ENCODE peak calls at places on chromosome 18, in seven cellular contexts. One of them, this sample, is unnamed.

GRCh38 chr18:40582105-40582504 is 1372.9 kb upstream of the PIK3C3 start:
- DNase-seq in upper lobe of right lung: no peak
- DNase-seq in HL-60: no peak
- DNase-seq in HepG2: no peak
- DNase-seq in astrocyte of the spinal cord: no peak
- DNase-seq in neural progenitor cell: no peak
- DNase-seq in ascending aorta: no peak
- DNase-seq in this sample: no peak

GRCh38 chr18:37393945-37394609 is 171.5 kb downstream of the CELF4 start:
- DNase-seq in upper lobe of right lung: peak
- DNase-seq in HL-60: no peak
- DNase-seq in HepG2: no peak
- DNase-seq in astrocyte of the spinal cord: peak
- DNase-seq in neural progenitor cell: peak
- DNase-seq in ascending aorta: no peak
- DNase-seq in this sample: peak

GRCh38 chr18:12408247-12408869 is 629 bp downstream of the PRELID3A start:
- DNase-seq in upper lobe of right lung: peak
- DNase-seq in HL-60: no peak
- DNase-seq in HepG2: no peak
- DNase-seq in astrocyte of the spinal cord: peak
- DNase-seq in neural progenitor cell: no peak
- DNase-seq in ascending aorta: no peak
- DNase-seq in this sample: peak

GRCh38 chr18:45670281-45670962 is 53.6 kb upstream of the SLC14A1 start:
- DNase-seq in upper lobe of right lung: no peak
- DNase-seq in HL-60: peak
- DNase-seq in HepG2: no peak
- DNase-seq in astrocyte of the spinal cord: no peak
- DNase-seq in neural progenitor cell: no peak
- DNase-seq in ascending aorta: no peak
- DNase-seq in this sample: peak

GRCh38 chr18:3005462-3005861 is 7.5 kb downstream of the LPIN2 start:
- DNase-seq in upper lobe of right lung: no peak
- DNase-seq in HL-60: no peak
- DNase-seq in HepG2: no peak
- DNase-seq in astrocyte of the spinal cord: no peak
- DNase-seq in neural progenitor cell: no peak
- DNase-seq in ascending aorta: no peak
- DNase-seq in this sample: no peak

GRCh38 chr18:9413586-9413985 is 61.7 kb upstream of the RALBP1 start:
- DNase-seq in upper lobe of right lung: no peak
- DNase-seq in HL-60: no peak
- DNase-seq in HepG2: no peak
- DNase-seq in astrocyte of the spinal cord: peak
- DNase-seq in neural progenitor cell: no peak
- DNase-seq in ascending aorta: no peak
- DNase-seq in this sample: peak

GRCh38 chr18:57009836-57010235 is 137.1 kb upstream of the BOD1L2 start:
- DNase-seq in upper lobe of right lung: no peak
- DNase-seq in HL-60: no peak
- DNase-seq in HepG2: no peak
- DNase-seq in astrocyte of the spinal cord: no peak
- DNase-seq in neural progenitor cell: no peak
- DNase-seq in ascending aorta: no peak
- DNase-seq in this sample: no peak

GRCh38 chr18:48323151-48323550 is 86.0 kb downstream of the ZBTB7C start:
- DNase-seq in upper lobe of right lung: no peak
- DNase-seq in HL-60: no peak
- DNase-seq in HepG2: no peak
- DNase-seq in astrocyte of the spinal cord: no peak
- DNase-seq in neural progenitor cell: no peak
- DNase-seq in ascending aorta: no peak
- DNase-seq in this sample: no peak

GRCh38 chr18:74539289-74539688 is 5.0 kb downstream of the CNDP1 start:
- DNase-seq in upper lobe of right lung: no peak
- DNase-seq in HL-60: no peak
- DNase-seq in HepG2: no peak
- DNase-seq in astrocyte of the spinal cord: no peak
- DNase-seq in neural progenitor cell: no peak
- DNase-seq in ascending aorta: no peak
- DNase-seq in this sample: no peak

GRCh38 chr18:38539373-38539772 is 973.8 kb upstream of the CELF4 start:
- DNase-seq in upper lobe of right lung: no peak
- DNase-seq in HL-60: no peak
- DNase-seq in HepG2: no peak
- DNase-seq in astrocyte of the spinal cord: no peak
- DNase-seq in neural progenitor cell: peak
- DNase-seq in ascending aorta: no peak
- DNase-seq in this sample: no peak

GRCh38 chr18:49491534-49491856 is 4.5 kb upstream of the C18orf32 start:
- DNase-seq in upper lobe of right lung: no peak
- DNase-seq in HL-60: no peak
- DNase-seq in HepG2: no peak
- DNase-seq in astrocyte of the spinal cord: peak
- DNase-seq in neural progenitor cell: no peak
- DNase-seq in ascending aorta: no peak
- DNase-seq in this sample: peak

GRCh38 chr18:4831791-4832375 is 365.2 kb downstream of the AKAIN1 start:
- DNase-seq in upper lobe of right lung: no peak
- DNase-seq in HL-60: no peak
- DNase-seq in HepG2: no peak
- DNase-seq in astrocyte of the spinal cord: no peak
- DNase-seq in neural progenitor cell: no peak
- DNase-seq in ascending aorta: no peak
- DNase-seq in this sample: no peak

GRCh38 chr18:5444847-5445246 is 99.0 kb downstream of the EPB41L3 start:
- DNase-seq in upper lobe of right lung: no peak
- DNase-seq in HL-60: no peak
- DNase-seq in HepG2: no peak
- DNase-seq in astrocyte of the spinal cord: no peak
- DNase-seq in neural progenitor cell: no peak
- DNase-seq in ascending aorta: no peak
- DNase-seq in this sample: no peak

GRCh38 chr18:76914314-76914713 is 92.0 kb downstream of the ZNF236 start:
- DNase-seq in upper lobe of right lung: no peak
- DNase-seq in HL-60: no peak
- DNase-seq in HepG2: no peak
- DNase-seq in astrocyte of the spinal cord: no peak
- DNase-seq in neural progenitor cell: no peak
- DNase-seq in ascending aorta: no peak
- DNase-seq in this sample: no peak

GRCh38 chr18:79862562-79862961 is 64.8 kb downstream of the KCNG2 start:
- DNase-seq in upper lobe of right lung: no peak
- DNase-seq in HL-60: no peak
- DNase-seq in HepG2: no peak
- DNase-seq in astrocyte of the spinal cord: no peak
- DNase-seq in neural progenitor cell: no peak
- DNase-seq in ascending aorta: no peak
- DNase-seq in this sample: no peak

GRCh38 chr18:55879331-55879730 is 291.3 kb upstream of the TCF4 start:
- DNase-seq in upper lobe of right lung: no peak
- DNase-seq in HL-60: no peak
- DNase-seq in HepG2: no peak
- DNase-seq in astrocyte of the spinal cord: peak
- DNase-seq in neural progenitor cell: no peak
- DNase-seq in ascending aorta: no peak
- DNase-seq in this sample: no peak

GRCh38 chr18:68438983-68439382 is 275.9 kb downstream of the TMX3 start:
- DNase-seq in upper lobe of right lung: no peak
- DNase-seq in HL-60: peak
- DNase-seq in HepG2: no peak
- DNase-seq in astrocyte of the spinal cord: no peak
- DNase-seq in neural progenitor cell: peak
- DNase-seq in ascending aorta: no peak
- DNase-seq in this sample: peak

GRCh38 chr18:60196818-60197217 is 175.8 kb downstream of the MC4R start:
- DNase-seq in upper lobe of right lung: no peak
- DNase-seq in HL-60: no peak
- DNase-seq in HepG2: no peak
- DNase-seq in astrocyte of the spinal cord: no peak
- DNase-seq in neural progenitor cell: no peak
- DNase-seq in ascending aorta: no peak
- DNase-seq in this sample: no peak

GRCh38 chr18:42509702-42510424 is 554.8 kb downstream of the PIK3C3 start:
- DNase-seq in upper lobe of right lung: no peak
- DNase-seq in HL-60: no peak
- DNase-seq in HepG2: no peak
- DNase-seq in astrocyte of the spinal cord: no peak
- DNase-seq in neural progenitor cell: no peak
- DNase-seq in ascending aorta: no peak
- DNase-seq in this sample: no peak

GRCh38 chr18:57436965-57437333 is 1.8 kb downstream of the ONECUT2 start:
- DNase-seq in upper lobe of right lung: no peak
- DNase-seq in HL-60: no peak
- DNase-seq in HepG2: no peak
- DNase-seq in astrocyte of the spinal cord: no peak
- DNase-seq in neural progenitor cell: no peak
- DNase-seq in ascending aorta: no peak
- DNase-seq in this sample: no peak

GRCh38 chr18:58438161-58438983 is 190.5 kb downstream of the ALPK2 start:
- DNase-seq in upper lobe of right lung: no peak
- DNase-seq in HL-60: no peak
- DNase-seq in HepG2: no peak
- DNase-seq in astrocyte of the spinal cord: no peak
- DNase-seq in neural progenitor cell: peak
- DNase-seq in ascending aorta: no peak
- DNase-seq in this sample: peak

GRCh38 chr18:68314403-68314802 is 400.5 kb downstream of the TMX3 start:
- DNase-seq in upper lobe of right lung: no peak
- DNase-seq in HL-60: no peak
- DNase-seq in HepG2: no peak
- DNase-seq in astrocyte of the spinal cord: peak
- DNase-seq in neural progenitor cell: no peak
- DNase-seq in ascending aorta: no peak
- DNase-seq in this sample: peak

GRCh38 chr18:76354348-76354747 is 140.7 kb downstream of the ZNF516 start:
- DNase-seq in upper lobe of right lung: no peak
- DNase-seq in HL-60: no peak
- DNase-seq in HepG2: no peak
- DNase-seq in astrocyte of the spinal cord: peak
- DNase-seq in neural progenitor cell: no peak
- DNase-seq in ascending aorta: no peak
- DNase-seq in this sample: peak

GRCh38 chr18:33744032-33744697 is 166.1 kb downstream of the ASXL3 start:
- DNase-seq in upper lobe of right lung: no peak
- DNase-seq in HL-60: no peak
- DNase-seq in HepG2: no peak
- DNase-seq in astrocyte of the spinal cord: no peak
- DNase-seq in neural progenitor cell: no peak
- DNase-seq in ascending aorta: no peak
- DNase-seq in this sample: no peak
- TF ChIP-seq CTCF in upper lobe of right lung: no peak
- TF ChIP-seq CTCF in HL-60: no peak
- TF ChIP-seq CTCF in HepG2: peak
- TF ChIP-seq CTCF in astrocyte of the spinal cord: peak
- TF ChIP-seq CTCF in neural progenitor cell: peak
- TF ChIP-seq CTCF in ascending aorta: no peak
- TF ChIP-seq CTCF in this sample: peak

GRCh38 chr18:32346667-32347066 is 124.0 kb downstream of the GAREM1 start:
- DNase-seq in upper lobe of right lung: no peak
- DNase-seq in HL-60: no peak
- DNase-seq in HepG2: no peak
- DNase-seq in astrocyte of the spinal cord: peak
- DNase-seq in neural progenitor cell: peak
- DNase-seq in ascending aorta: no peak
- DNase-seq in this sample: no peak

GRCh38 chr18:32353257-32353656 is 117.4 kb downstream of the GAREM1 start:
- DNase-seq in upper lobe of right lung: no peak
- DNase-seq in HL-60: no peak
- DNase-seq in HepG2: no peak
- DNase-seq in astrocyte of the spinal cord: no peak
- DNase-seq in neural progenitor cell: no peak
- DNase-seq in ascending aorta: no peak
- DNase-seq in this sample: no peak

GRCh38 chr18:32351014-32351413 is 119.7 kb downstream of the GAREM1 start:
- DNase-seq in upper lobe of right lung: no peak
- DNase-seq in HL-60: no peak
- DNase-seq in HepG2: no peak
- DNase-seq in astrocyte of the spinal cord: no peak
- DNase-seq in neural progenitor cell: no peak
- DNase-seq in ascending aorta: no peak
- DNase-seq in this sample: peak

GRCh38 chr18:32349728-32350395 is 120.8 kb downstream of the GAREM1 start:
- DNase-seq in upper lobe of right lung: no peak
- DNase-seq in HL-60: no peak
- DNase-seq in HepG2: peak
- DNase-seq in astrocyte of the spinal cord: peak
- DNase-seq in neural progenitor cell: peak
- DNase-seq in ascending aorta: peak
- DNase-seq in this sample: peak
- H3K4me3 ChIP-seq in upper lobe of right lung: no peak
- H3K4me3 ChIP-seq in HL-60: no peak
- H3K4me3 ChIP-seq in HepG2: no peak
- H3K4me3 ChIP-seq in astrocyte of the spinal cord: peak
- H3K4me3 ChIP-seq in neural progenitor cell: no peak
- H3K4me3 ChIP-seq in ascending aorta: peak
- H3K4me3 ChIP-seq in this sample: peak

GRCh38 chr18:29361843-29362242 is 1184.9 kb upstream of the CDH2 start:
- DNase-seq in upper lobe of right lung: no peak
- DNase-seq in HL-60: no peak
- DNase-seq in HepG2: no peak
- DNase-seq in astrocyte of the spinal cord: no peak
- DNase-seq in neural progenitor cell: peak
- DNase-seq in ascending aorta: no peak
- DNase-seq in this sample: no peak
- TF ChIP-seq CTCF in upper lobe of right lung: no peak
- TF ChIP-seq CTCF in HL-60: no peak
- TF ChIP-seq CTCF in HepG2: no peak
- TF ChIP-seq CTCF in astrocyte of the spinal cord: no peak
- TF ChIP-seq CTCF in neural progenitor cell: peak
- TF ChIP-seq CTCF in ascending aorta: no peak
- TF ChIP-seq CTCF in this sample: no peak

GRCh38 chr18:25287096-25287495 is 64.9 kb downstream of the ZNF521 start:
- DNase-seq in upper lobe of right lung: no peak
- DNase-seq in HL-60: no peak
- DNase-seq in HepG2: no peak
- DNase-seq in astrocyte of the spinal cord: no peak
- DNase-seq in neural progenitor cell: no peak
- DNase-seq in ascending aorta: no peak
- DNase-seq in this sample: no peak

GRCh38 chr18:25289040-25289631 is 62.8 kb downstream of the ZNF521 start:
- DNase-seq in upper lobe of right lung: no peak
- DNase-seq in HL-60: no peak
- DNase-seq in HepG2: no peak
- DNase-seq in astrocyte of the spinal cord: peak
- DNase-seq in neural progenitor cell: no peak
- DNase-seq in ascending aorta: no peak
- DNase-seq in this sample: peak

GRCh38 chr18:25284861-25285574 is 66.9 kb downstream of the ZNF521 start:
- DNase-seq in upper lobe of right lung: no peak
- DNase-seq in HL-60: no peak
- DNase-seq in HepG2: no peak
- DNase-seq in astrocyte of the spinal cord: peak
- DNase-seq in neural progenitor cell: peak
- DNase-seq in ascending aorta: no peak
- DNase-seq in this sample: peak

GRCh38 chr18:25291150-25291549 is 60.8 kb downstream of the ZNF521 start:
- DNase-seq in upper lobe of right lung: no peak
- DNase-seq in HL-60: no peak
- DNase-seq in HepG2: no peak
- DNase-seq in astrocyte of the spinal cord: no peak
- DNase-seq in neural progenitor cell: no peak
- DNase-seq in ascending aorta: no peak
- DNase-seq in this sample: no peak

GRCh38 chr18:25288340-25288955 is 63.5 kb downstream of the ZNF521 start:
- DNase-seq in upper lobe of right lung: no peak
- DNase-seq in HL-60: no peak
- DNase-seq in HepG2: no peak
- DNase-seq in astrocyte of the spinal cord: no peak
- DNase-seq in neural progenitor cell: no peak
- DNase-seq in ascending aorta: no peak
- DNase-seq in this sample: no peak
- H3K4me3 ChIP-seq in upper lobe of right lung: no peak
- H3K4me3 ChIP-seq in HL-60: no peak
- H3K4me3 ChIP-seq in HepG2: no peak
- H3K4me3 ChIP-seq in astrocyte of the spinal cord: no peak
- H3K4me3 ChIP-seq in neural progenitor cell: no peak
- H3K4me3 ChIP-seq in ascending aorta: no peak
- H3K4me3 ChIP-seq in this sample: no peak